ENCODE peak calls at places on chromosome 10, in four cellular contexts. P is GM12878, F is SK-N-SH, R is K562. K is an unnamed sample.

GRCh38 chr10:4280481-4281206 is 495.6 kb upstream of the KLF6 start:
- DNase-seq in P (no peak), F (no peak), R (no peak), K (peak)

GRCh38 chr10:61758440-61758839 is 95.7 kb downstream of the CABCOCO1 start:
- DNase-seq in F (no peak), P (no peak), R (no peak), K (peak)

GRCh38 chr10:36720931-36721330 is 404.5 kb upstream of the ANKRD30A start:
- DNase-seq in P (no peak), F (no peak), R (no peak), K (no peak)

GRCh38 chr10:117552156-117552620 is 9.6 kb downstream of the EMX2 start:
- DNase-seq in F (no peak), R (no peak), P (no peak), K (no peak)

GRCh38 chr10:88702848-88703597 is 3.0 kb upstream of the LIPK start:
- DNase-seq in F (no peak), P (no peak), R (no peak), K (peak)

GRCh38 chr10:82313401-82313800 is 438.4 kb downstream of the NRG3 start:
- DNase-seq in R (no peak), P (no peak), F (no peak), K (no peak)

GRCh38 chr10:123930340-123931001 is 38.9 kb upstream of the CPXM2 start:
- DNase-seq in F (no peak), P (no peak), R (no peak), K (peak)

GRCh38 chr10:99533496-99534455 is 1.0 kb downstream of the NKX2-3 start:
- DNase-seq in F (peak), R (no peak), P (no peak), K (no peak)

GRCh38 chr10:80487791-80488538 is 33.9 kb downstream of the TSPAN14 start:
- DNase-seq in P (no peak), F (no peak), R (no peak), K (no peak)

GRCh38 chr10:78038791-78039547 is 5.3 kb downstream of the RPS24 start:
- DNase-seq in R (no peak), F (no peak), P (no peak), K (no peak)

GRCh38 chr10:123896217-123896927 is 4.8 kb upstream of the CPXM2 start:
- DNase-seq in P (no peak), F (peak), R (no peak), K (no peak)

GRCh38 chr10:91856637-91857036 is 52.6 kb downstream of the FGFBP3 start:
- DNase-seq in P (no peak), F (no peak), R (no peak), K (no peak)

GRCh38 chr10:44968101-44968886 is 8.7 kb downstream of the RASSF4 start:
- DNase-seq in F (no peak), P (no peak), R (no peak), K (no peak)

GRCh38 chr10:110794808-110795207 is 76.9 kb upstream of the PDCD4 start:
- DNase-seq in F (no peak), P (no peak), R (no peak), K (no peak)

GRCh38 chr10:124344266-124344590 is 74.5 kb downstream of the OAT start:
- DNase-seq in R (no peak), F (no peak), P (no peak), K (no peak)

GRCh38 chr10:97682042-97682441 is 5.0 kb downstream of the AVPI1 start:
- DNase-seq in F (no peak), R (no peak), P (no peak), K (no peak)

GRCh38 chr10:121459765-121460453 is 138.3 kb downstream of the FGFR2 start:
- DNase-seq in R (no peak), F (no peak), P (no peak), K (no peak)

GRCh38 chr10:96238889-96239624 is 32.3 kb downstream of the BLNK start:
- DNase-seq in P (no peak), R (no peak), F (no peak), K (no peak)

GRCh38 chr10:98374176-98374969 is 40.6 kb downstream of the PYROXD2 start:
- DNase-seq in P (no peak), F (no peak), R (no peak), K (peak)

GRCh38 chr10:90589825-90590224 is 268.0 kb downstream of the HTR7 start:
- DNase-seq in P (no peak), F (no peak), R (no peak), K (no peak)

GRCh38 chr10:63628526-63629362 is 107.5 kb downstream of the REEP3 start:
- DNase-seq in P (peak), F (peak), R (peak), K (no peak)

GRCh38 chr10:19638173-19638872 is 177.9 kb upstream of the PLXDC2 start:
- DNase-seq in P (no peak), F (no peak), R (no peak), K (peak)
- TF ChIP-seq MXI1 in P (no peak), F (no peak), R (no peak), K (no peak)

GRCh38 chr10:50469778-50470193 is 154.0 kb downstream of the SGMS1 start:
- DNase-seq in P (no peak), F (no peak), R (no peak), K (no peak)

GRCh38 chr10:50470345-50470744 is 153.4 kb downstream of the SGMS1 start:
- DNase-seq in P (no peak), R (no peak), F (no peak), K (no peak)

GRCh38 chr10:50469288-50469687 is 154.5 kb downstream of the SGMS1 start:
- DNase-seq in R (no peak), F (no peak), P (no peak), K (peak)

GRCh38 chr10:50471583-50471975 is 152.2 kb downstream of the SGMS1 start:
- DNase-seq in P (no peak), R (no peak), F (no peak), K (no peak)

DNA sequence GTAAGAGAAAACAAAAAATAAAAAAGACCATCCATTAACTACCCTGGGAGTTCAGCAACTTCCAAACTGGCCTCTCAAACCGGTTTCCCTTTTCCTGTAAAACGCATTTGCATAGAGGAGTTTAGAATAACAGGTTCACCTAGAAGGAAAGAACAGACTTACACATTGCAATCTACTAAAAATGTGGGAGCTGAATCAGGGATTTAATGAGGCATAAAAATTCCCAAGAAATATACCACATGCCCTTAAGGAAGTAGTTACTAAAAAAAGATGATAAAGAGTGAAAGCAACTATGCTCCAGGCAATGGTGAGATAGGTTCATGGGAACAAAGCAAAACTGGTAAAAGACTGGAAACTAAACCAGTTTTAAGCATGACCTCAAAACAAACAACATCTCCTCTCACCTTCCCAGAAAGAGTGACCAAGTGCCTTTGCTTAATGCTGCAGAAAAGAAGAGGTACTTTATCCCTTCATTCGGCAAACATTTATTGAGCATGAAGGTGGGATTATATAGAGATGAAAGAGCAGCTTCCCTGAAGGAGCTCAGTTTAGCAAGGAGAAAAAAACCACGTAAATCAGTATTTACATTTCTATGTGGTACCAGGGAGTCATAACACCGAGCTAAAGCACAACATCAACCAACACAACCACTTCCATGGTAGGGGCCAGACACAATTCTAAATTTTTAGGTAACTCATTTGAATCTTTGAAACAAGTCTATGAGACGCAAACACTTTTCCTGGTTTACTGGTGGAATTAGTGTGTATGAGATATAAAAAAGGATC is 152.8 kb downstream of the SGMS1 start:
- DNase-seq in F (no peak), P (no peak), R (no peak), K (peak)
- TF ChIP-seq MXI1 in F (no peak), P (no peak), R (no peak), K (no peak)

GRCh38 chr10:85643171-85643838 is 723.3 kb downstream of the GRID1 start:
- DNase-seq in F (no peak), R (no peak), P (no peak), K (no peak)
- TF ChIP-seq MXI1 in F (no peak), R (no peak), P (no peak), K (no peak)

DNA sequence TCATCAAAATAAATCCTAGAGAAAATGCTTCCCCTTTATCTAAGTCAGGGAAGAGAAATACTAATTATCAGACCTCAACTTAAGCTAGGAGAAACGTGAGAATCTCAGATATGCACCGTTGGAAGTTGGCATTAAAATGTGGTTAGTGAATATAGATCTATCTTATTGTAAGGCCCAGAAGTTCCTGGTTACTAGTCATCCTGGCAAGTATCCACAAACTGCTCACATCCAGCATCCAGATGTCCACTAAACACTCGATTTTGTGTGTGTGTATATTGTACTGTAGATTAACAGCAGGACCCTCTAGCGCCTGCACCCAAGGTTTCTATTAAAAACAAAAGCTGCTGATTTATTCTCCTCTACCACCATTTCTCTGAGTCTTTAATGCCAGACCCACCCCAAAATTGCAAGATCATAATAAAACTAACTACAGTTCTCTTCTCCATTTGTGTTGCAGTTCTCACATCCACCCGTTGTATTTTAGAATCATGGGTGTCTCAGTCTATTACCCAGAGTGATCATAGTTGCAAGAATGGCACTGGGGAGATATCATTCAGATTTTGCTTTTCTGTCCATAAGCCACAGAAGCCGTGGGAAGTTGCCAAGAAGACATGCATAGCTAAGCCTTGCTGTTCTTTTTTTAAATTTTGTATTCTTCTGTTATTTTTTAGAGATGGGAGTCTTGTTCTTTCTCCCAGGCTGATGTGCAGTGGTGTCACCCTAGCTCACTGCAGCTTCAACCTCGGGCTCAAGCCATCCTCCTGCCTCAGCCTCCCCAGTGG is 165.4 kb downstream of the KIAA1217 start:
- DNase-seq in P (no peak), R (no peak), F (peak), K (peak)
- TF ChIP-seq MXI1 in P (no peak), R (no peak), F (no peak), K (no peak)

GRCh38 chr10:79231908-79232307 is 115.4 kb upstream of the PPIF start:
- DNase-seq in P (no peak), F (no peak), R (no peak), K (no peak)

GRCh38 chr10:79230563-79231249 is 116.6 kb upstream of the PPIF start:
- DNase-seq in F (no peak), R (no peak), P (no peak), K (no peak)

GRCh38 chr10:79226391-79227245 is 120.7 kb upstream of the PPIF start:
- DNase-seq in F (no peak), P (no peak), R (no peak), K (no peak)

GRCh38 chr10:79229830-79230562 is 117.3 kb upstream of the PPIF start:
- DNase-seq in F (peak), R (no peak), P (no peak), K (peak)

DNA sequence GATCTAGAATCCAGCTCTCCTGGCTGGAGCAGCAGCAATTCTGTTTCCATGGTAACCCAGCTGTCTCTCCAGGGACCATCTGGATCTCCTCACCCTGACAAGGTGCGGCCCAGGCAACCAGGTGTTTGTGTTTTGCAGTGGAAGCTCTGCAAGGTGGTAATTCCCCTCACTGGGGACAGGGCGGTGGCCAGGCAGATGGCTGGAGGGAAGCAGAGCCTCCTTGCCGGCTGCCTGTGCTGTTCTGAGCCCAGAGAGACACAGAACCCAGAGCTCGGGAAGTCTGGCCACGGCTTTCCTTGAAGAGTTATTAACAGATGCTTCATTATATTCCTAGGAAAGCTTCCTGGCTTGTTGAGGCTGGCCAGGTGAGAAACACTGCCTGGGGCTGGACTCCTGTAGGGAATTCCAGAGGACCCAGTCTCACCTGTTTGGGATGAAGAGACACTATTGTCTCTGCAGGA is 118.2 kb upstream of the PPIF start:
- DNase-seq in P (no peak), R (no peak), F (peak), K (no peak)
- TF ChIP-seq MXI1 in P (no peak), R (no peak), F (no peak), K (no peak)

GRCh38 chr10:42953684-42954674 is 122.9 kb upstream of the RET start:
- DNase-seq in P (no peak), F (no peak), R (no peak), K (no peak)

GRCh38 chr10:42952358-42952757 is 124.5 kb upstream of the RET start:
- DNase-seq in F (no peak), P (no peak), R (peak), K (no peak)

GRCh38 chr10:42950606-42951485 is 126.0 kb upstream of the RET start:
- DNase-seq in P (no peak), R (no peak), F (no peak), K (no peak)

GRCh38 chr10:42952931-42953683 is 123.8 kb upstream of the RET start:
- DNase-seq in R (no peak), F (no peak), P (no peak), K (no peak)

DNA sequence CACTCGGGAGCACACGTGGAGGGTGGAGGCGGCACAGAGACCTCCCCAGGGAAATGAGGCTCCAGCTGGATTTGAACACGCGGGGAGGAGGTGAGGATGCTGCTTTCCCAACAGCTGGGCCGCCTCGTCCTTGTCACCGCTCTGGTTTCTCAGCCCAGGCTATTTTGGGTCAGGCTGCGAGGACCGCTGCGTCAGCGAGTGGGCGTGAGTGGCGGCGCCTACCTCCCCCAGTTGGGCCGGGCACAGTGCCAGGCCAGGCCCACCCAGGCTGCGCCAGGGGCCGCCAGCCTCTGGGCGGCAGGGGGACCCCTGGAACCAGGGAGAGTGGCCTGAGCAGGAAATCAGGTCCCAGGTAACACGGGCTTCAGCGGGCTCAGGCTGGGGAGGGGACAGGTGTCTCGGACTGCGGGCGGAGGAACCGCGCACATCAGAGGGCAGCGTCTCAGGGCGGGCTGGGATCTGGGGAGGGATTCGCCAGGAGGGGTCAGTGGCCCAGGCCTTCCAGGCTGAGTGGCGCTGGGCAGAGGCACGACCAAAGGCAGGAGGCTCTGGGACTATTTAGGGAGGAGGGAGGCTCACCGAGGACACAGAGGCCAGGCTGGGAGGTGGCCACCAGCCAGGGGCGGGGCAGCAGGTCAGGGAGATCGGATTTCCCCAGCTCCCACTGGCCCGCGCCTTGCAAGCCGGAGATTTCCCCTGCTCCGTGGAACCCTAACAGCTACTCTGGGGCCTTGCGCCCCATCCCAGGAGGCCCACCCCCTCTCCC is 125.2 kb upstream of the RET start:
- DNase-seq in P (no peak), F (no peak), R (no peak), K (no peak)
- TF ChIP-seq MXI1 in P (no peak), F (no peak), R (no peak), K (no peak)

DNA sequence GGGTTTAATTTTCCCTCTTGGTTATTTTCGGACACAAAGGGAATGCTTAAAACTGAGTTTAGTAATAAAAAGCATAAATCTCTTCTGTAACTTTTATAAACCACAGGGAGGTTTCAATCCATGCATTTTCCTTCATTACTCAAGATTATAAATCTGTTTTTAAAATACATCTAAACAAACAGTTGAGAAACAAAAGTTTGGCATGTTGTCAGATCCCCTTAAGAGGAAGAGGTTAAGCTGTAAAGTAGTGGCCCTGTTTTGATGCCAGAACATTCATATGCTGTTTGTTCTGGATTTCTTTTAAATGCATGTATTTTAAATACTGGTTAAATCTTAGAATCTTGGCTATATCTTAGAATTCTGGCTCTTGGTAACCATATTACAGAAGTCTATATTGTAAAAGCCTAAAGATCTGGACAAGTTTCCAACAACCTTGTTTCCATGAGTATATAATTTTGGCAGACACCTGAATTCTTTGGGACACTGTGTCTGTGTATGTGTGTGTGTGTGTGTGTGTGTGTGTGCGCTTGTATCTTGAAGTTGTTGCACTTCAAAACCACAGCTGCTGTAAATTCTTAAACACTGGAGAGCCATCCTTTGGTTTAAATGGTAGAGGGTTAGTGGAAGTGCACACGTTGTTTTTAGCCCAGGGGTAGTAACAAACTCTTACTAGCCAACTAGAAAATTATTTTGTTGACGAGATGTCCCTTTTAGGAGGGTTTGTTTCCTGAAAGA is 6.8 kb upstream of the SEMA4G start:
- DNase-seq in P (no peak), F (no peak), R (no peak), K (no peak)
- TF ChIP-seq MXI1 in P (no peak), F (no peak), R (no peak), K (no peak)

K was measured in IMR-90.